ENCODE peak calls at places on chromosomes 7 and 10, in four cellular contexts. One of them, this sample, is unnamed.

GRCh38 chr10:114859227-114859626 is 37.6 kb downstream of the FHIP2A start:
- DNase-seq in AG04449: no peak
- DNase-seq in psoas muscle: no peak
- DNase-seq in foreskin fibroblast: no peak
- DNase-seq in this sample: no peak

GRCh38 chr7:25851332-25852248 is 300.4 kb upstream of the NFE2L3 start:
- DNase-seq in foreskin fibroblast: peak; percentile 91
- DNase-seq in psoas muscle: peak; percentile 91
- DNase-seq in AG04449: no peak
- DNase-seq in this sample: no peak

GRCh38 chr7:83547526-83547925 is 101.4 kb downstream of the SEMA3E start:
- DNase-seq in foreskin fibroblast: peak; percentile 47
- DNase-seq in AG04449: no peak
- DNase-seq in psoas muscle: no peak
- DNase-seq in this sample: no peak

GRCh38 chr7:80614911-80615310 is 23.5 kb upstream of the CD36 start:
- DNase-seq in psoas muscle: no peak
- DNase-seq in foreskin fibroblast: peak; percentile 73
- DNase-seq in AG04449: no peak
- DNase-seq in this sample: no peak

GRCh38 chr10:3886666-3887251 is 101.8 kb upstream of the KLF6 start:
- DNase-seq in foreskin fibroblast: peak; percentile 89
- DNase-seq in psoas muscle: peak; percentile 57
- DNase-seq in AG04449: peak; percentile 91
- DNase-seq in this sample: no peak

GRCh38 chr7:47087866-47088265 is 494.0 kb downstream of the TNS3 start:
- DNase-seq in AG04449: no peak
- DNase-seq in psoas muscle: no peak
- DNase-seq in foreskin fibroblast: peak; percentile 71
- DNase-seq in this sample: no peak

GRCh38 chr10:6576326-6576725 is 3.8 kb downstream of the PRKCQ start:
- DNase-seq in psoas muscle: no peak
- DNase-seq in AG04449: no peak
- DNase-seq in foreskin fibroblast: no peak
- DNase-seq in this sample: no peak

GRCh38 chr10:123559066-123559822 is 106.9 kb upstream of the GPR26 start:
- DNase-seq in psoas muscle: peak; percentile 73
- DNase-seq in AG04449: no peak
- DNase-seq in foreskin fibroblast: peak; percentile 71
- DNase-seq in this sample: peak; percentile 66

GRCh38 chr10:72218329-72218728 is 2.3 kb upstream of the ASCC1 start:
- DNase-seq in psoas muscle: no peak
- DNase-seq in foreskin fibroblast: no peak
- DNase-seq in AG04449: no peak
- DNase-seq in this sample: no peak

GRCh38 chr7:144830024-144830785 is 5.6 kb downstream of the TPK1 start:
- DNase-seq in psoas muscle: no peak
- DNase-seq in foreskin fibroblast: no peak
- DNase-seq in AG04449: no peak
- DNase-seq in this sample: no peak

GRCh38 chr10:84540617-84541288 is 212.4 kb downstream of the CCSER2 start:
- DNase-seq in AG04449: no peak
- DNase-seq in foreskin fibroblast: peak; percentile 83
- DNase-seq in psoas muscle: peak; percentile 73
- DNase-seq in this sample: peak; percentile 46

GRCh38 chr10:46524471-46525176 is 31.8 kb downstream of the GPRIN2 start:
- DNase-seq in foreskin fibroblast: peak; percentile 58
- DNase-seq in psoas muscle: peak; percentile 50
- DNase-seq in AG04449: no peak
- DNase-seq in this sample: peak; percentile 16

GRCh38 chr10:79155301-79156081 is 86.7 kb downstream of the ZMIZ1 start:
- DNase-seq in psoas muscle: peak; percentile 73
- DNase-seq in foreskin fibroblast: peak; percentile 77
- DNase-seq in AG04449: no peak
- DNase-seq in this sample: no peak

GRCh38 chr10:13751191-13751764 is 164.5 kb downstream of the PRPF18 start:
- DNase-seq in AG04449: no peak
- DNase-seq in psoas muscle: no peak
- DNase-seq in foreskin fibroblast: no peak
- DNase-seq in this sample: no peak

GRCh38 chr10:103800789-103801540 is 54.4 kb downstream of the SH3PXD2A start:
- DNase-seq in AG04449: no peak
- DNase-seq in psoas muscle: peak; percentile 40
- DNase-seq in foreskin fibroblast: no peak
- DNase-seq in this sample: no peak

GRCh38 chr7:64636386-64636785 is 29.5 kb upstream of the ZNF107 start:
- DNase-seq in psoas muscle: no peak
- DNase-seq in foreskin fibroblast: no peak
- DNase-seq in AG04449: no peak
- DNase-seq in this sample: no peak

GRCh38 chr10:11164806-11165590 is 147.3 kb downstream of the CELF2 start:
- DNase-seq in foreskin fibroblast: peak; percentile 96
- DNase-seq in AG04449: peak; percentile 50
- DNase-seq in psoas muscle: peak; percentile 74
- DNase-seq in this sample: peak; percentile 65

GRCh38 chr10:122173337-122173736 is 97.8 kb upstream of the BTBD16 start:
- DNase-seq in psoas muscle: peak; percentile 79
- DNase-seq in foreskin fibroblast: no peak
- DNase-seq in AG04449: no peak
- DNase-seq in this sample: no peak

GRCh38 chr10:93701903-93702277 is 502 bp downstream of the FRA10AC1 start:
- DNase-seq in AG04449: peak; percentile 7
- DNase-seq in foreskin fibroblast: peak; percentile 50
- DNase-seq in psoas muscle: no peak
- DNase-seq in this sample: no peak

GRCh38 chr10:373015-373414 is 237.8 kb downstream of the ZMYND11 start:
- DNase-seq in psoas muscle: no peak
- DNase-seq in AG04449: no peak
- DNase-seq in foreskin fibroblast: peak; percentile 38
- DNase-seq in this sample: no peak

GRCh38 chr7:27179503-27180430 is 5.3 kb downstream of the HOXA11 start:
- DNase-seq in foreskin fibroblast: peak; percentile 98
- DNase-seq in AG04449: no peak
- DNase-seq in psoas muscle: peak; percentile 90
- DNase-seq in this sample: peak; percentile 29

GRCh38 chr10:133157662-133158436 is 2.2 kb upstream of the KNDC1 start:
- DNase-seq in AG04449: no peak
- DNase-seq in psoas muscle: no peak
- DNase-seq in foreskin fibroblast: peak; percentile 8
- DNase-seq in this sample: no peak

GRCh38 chr7:44639701-44640321 is 33.4 kb downstream of the OGDH start:
- DNase-seq in AG04449: peak; percentile 66
- DNase-seq in psoas muscle: no peak
- DNase-seq in foreskin fibroblast: peak; percentile 74
- DNase-seq in this sample: no peak

GRCh38 chr7:142376356-142376997 is 118.6 kb upstream of the PRSS58 start:
- DNase-seq in AG04449: no peak
- DNase-seq in psoas muscle: no peak
- DNase-seq in foreskin fibroblast: no peak
- DNase-seq in this sample: no peak

GRCh38 chr7:26399309-26399610 is 107.6 kb downstream of the SNX10 start:
- DNase-seq in foreskin fibroblast: peak; percentile 48
- DNase-seq in psoas muscle: peak; percentile 51
- DNase-seq in AG04449: no peak
- DNase-seq in this sample: no peak

GRCh38 chr10:114806572-114807391 is 14.8 kb upstream of the FHIP2A start:
- DNase-seq in foreskin fibroblast: peak; percentile 30
- DNase-seq in psoas muscle: no peak
- DNase-seq in AG04449: no peak
- DNase-seq in this sample: no peak

GRCh38 chr7:1176891-1177373 is 16.9 kb upstream of the ZFAND2A start:
- DNase-seq in psoas muscle: peak; percentile 78
- DNase-seq in foreskin fibroblast: peak; percentile 60
- DNase-seq in AG04449: no peak
- DNase-seq in this sample: peak; percentile 71

GRCh38 chr7:39952791-39953190 is 2.7 kb downstream of the CDK13 start:
- DNase-seq in foreskin fibroblast: peak; percentile 32
- DNase-seq in AG04449: no peak
- DNase-seq in psoas muscle: no peak
- DNase-seq in this sample: no peak

DNA sequence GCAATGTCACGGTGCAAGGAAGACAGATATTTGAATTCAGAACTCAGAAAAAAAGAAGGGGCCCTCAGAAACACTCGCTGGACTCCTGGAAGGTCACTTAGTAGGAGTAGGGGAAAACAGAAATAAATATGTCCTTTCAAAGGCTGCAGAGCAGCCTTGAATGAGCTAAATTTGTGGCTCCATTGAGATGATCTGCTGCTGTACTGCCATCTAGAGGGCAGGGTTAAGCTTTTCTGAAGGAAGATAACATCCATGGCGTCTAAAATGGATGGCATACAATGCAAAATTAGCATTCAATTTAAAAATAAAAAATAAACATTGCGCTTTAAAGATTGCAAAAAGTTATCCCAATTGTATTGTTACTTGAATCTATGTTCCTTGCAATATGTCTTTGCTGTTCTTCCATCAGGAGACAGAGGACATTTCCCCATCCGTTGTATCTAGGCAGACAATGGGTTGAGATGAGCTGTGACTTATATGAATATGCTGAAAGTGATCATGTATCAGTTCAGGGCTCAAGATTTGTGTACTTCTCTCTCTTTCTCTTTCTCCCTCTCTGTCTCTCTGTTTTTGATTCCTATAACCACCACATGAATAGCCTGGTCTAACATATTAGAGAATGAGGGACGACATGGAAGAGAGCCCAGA is 642.2 kb downstream of the SH2D4B start:
- DNase-seq in psoas muscle: no peak
- DNase-seq in AG04449: no peak
- DNase-seq in foreskin fibroblast: peak; percentile 1
- DNase-seq in this sample: no peak
- TF ChIP-seq CTCF in psoas muscle: no peak
- TF ChIP-seq CTCF in AG04449: no peak
- TF ChIP-seq CTCF in foreskin fibroblast: no peak
- TF ChIP-seq CTCF in this sample: no peak

GRCh38 chr10:28503114-28503513 is 29.8 kb upstream of the WAC start:
- DNase-seq in psoas muscle: no peak
- DNase-seq in foreskin fibroblast: peak; percentile 19
- DNase-seq in AG04449: no peak
- DNase-seq in this sample: no peak
- TF ChIP-seq CTCF in psoas muscle: no peak
- TF ChIP-seq CTCF in foreskin fibroblast: no peak
- TF ChIP-seq CTCF in AG04449: no peak
- TF ChIP-seq CTCF in this sample: no peak

GRCh38 chr7:11450246-11450645 is 381.8 kb downstream of the THSD7A start:
- DNase-seq in AG04449: no peak
- DNase-seq in foreskin fibroblast: no peak
- DNase-seq in psoas muscle: no peak
- DNase-seq in this sample: no peak

GRCh38 chr7:11448319-11448718 is 383.7 kb downstream of the THSD7A start:
- DNase-seq in AG04449: no peak
- DNase-seq in psoas muscle: no peak
- DNase-seq in foreskin fibroblast: no peak
- DNase-seq in this sample: no peak

GRCh38 chr7:11452491-11452890 is 379.5 kb downstream of the THSD7A start:
- DNase-seq in AG04449: no peak
- DNase-seq in foreskin fibroblast: no peak
- DNase-seq in psoas muscle: no peak
- DNase-seq in this sample: no peak

DNA sequence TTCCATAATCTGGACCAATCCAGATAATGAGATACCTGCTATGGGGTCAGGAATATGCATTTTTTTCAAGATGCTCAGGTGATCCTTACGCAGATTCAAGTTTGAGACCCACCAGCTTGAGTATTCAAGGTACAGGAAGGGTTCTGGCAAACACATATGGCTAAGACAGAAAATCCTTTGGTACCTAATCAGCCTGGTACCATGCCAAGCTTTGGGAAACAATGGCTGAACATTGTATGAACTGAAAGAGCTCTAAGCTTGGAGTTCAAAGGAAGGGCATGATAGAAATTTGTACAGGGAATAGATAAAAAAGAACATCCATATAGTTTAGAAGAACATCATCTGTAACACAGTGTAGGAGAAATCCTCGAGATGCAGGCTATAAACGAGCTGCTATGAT is 382.7 kb downstream of the THSD7A start:
- DNase-seq in AG04449: no peak
- DNase-seq in psoas muscle: no peak
- DNase-seq in foreskin fibroblast: no peak
- DNase-seq in this sample: no peak
- TF ChIP-seq CTCF in AG04449: no peak
- TF ChIP-seq CTCF in psoas muscle: no peak
- TF ChIP-seq CTCF in foreskin fibroblast: no peak
- TF ChIP-seq CTCF in this sample: no peak

GRCh38 chr7:129825554-129826267 is 127.0 kb downstream of the UBE2H start:
- DNase-seq in foreskin fibroblast: peak; percentile 90
- DNase-seq in AG04449: no peak
- DNase-seq in psoas muscle: peak; percentile 94
- DNase-seq in this sample: peak; percentile 94

GRCh38 chr7:129827467-129827990 is 125.2 kb downstream of the UBE2H start:
- DNase-seq in psoas muscle: no peak
- DNase-seq in AG04449: no peak
- DNase-seq in foreskin fibroblast: no peak
- DNase-seq in this sample: no peak

GRCh38 chr7:129824291-129825004 is 128.3 kb downstream of the UBE2H start:
- DNase-seq in psoas muscle: no peak
- DNase-seq in foreskin fibroblast: no peak
- DNase-seq in AG04449: no peak
- DNase-seq in this sample: peak; percentile 20

GRCh38 chr7:129828078-129828762 is 124.5 kb downstream of the UBE2H start:
- DNase-seq in foreskin fibroblast: no peak
- DNase-seq in psoas muscle: no peak
- DNase-seq in AG04449: no peak
- DNase-seq in this sample: no peak

GRCh38 chr7:129825005-129825553 is 127.7 kb downstream of the UBE2H start:
- DNase-seq in AG04449: no peak
- DNase-seq in foreskin fibroblast: peak; percentile 75
- DNase-seq in psoas muscle: peak; percentile 76
- DNase-seq in this sample: no peak
- TF ChIP-seq CTCF in AG04449: peak; percentile 46
- TF ChIP-seq CTCF in foreskin fibroblast: peak; percentile 31
- TF ChIP-seq CTCF in psoas muscle: no peak
- TF ChIP-seq CTCF in this sample: no peak

GRCh38 chr7:48337781-48338180 is 166.5 kb downstream of the ABCA13 start:
- DNase-seq in AG04449: no peak
- DNase-seq in psoas muscle: no peak
- DNase-seq in foreskin fibroblast: no peak
- DNase-seq in this sample: no peak

DNA sequence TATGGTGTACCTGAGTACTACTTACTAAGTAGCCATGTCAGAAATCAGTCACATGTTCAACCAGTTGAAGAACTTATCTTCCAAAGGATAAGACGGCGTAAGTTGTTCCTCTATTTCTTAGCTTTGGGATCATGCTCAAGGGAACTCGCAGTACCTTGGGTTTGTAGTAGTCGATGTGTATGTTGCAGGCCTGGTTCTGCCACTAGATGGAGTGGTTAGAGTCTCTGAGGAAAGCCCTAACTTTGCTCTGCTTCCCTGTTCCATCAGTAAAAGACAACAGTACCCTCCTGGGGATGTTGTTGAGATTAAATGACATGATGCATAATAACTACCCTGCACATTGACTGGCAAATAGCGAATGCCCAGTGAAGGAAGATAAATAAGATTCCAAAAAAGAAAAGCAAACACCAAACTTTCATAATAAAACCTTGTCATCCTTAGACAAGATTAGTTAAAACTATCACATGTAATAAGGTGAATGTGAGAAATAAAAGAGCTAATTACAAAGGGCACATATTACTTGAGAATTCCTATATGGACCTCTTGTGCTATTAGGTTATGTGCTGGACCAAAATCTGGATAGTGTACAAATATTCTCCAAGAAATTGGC is 165.9 kb downstream of the ABCA13 start:
- DNase-seq in psoas muscle: no peak
- DNase-seq in foreskin fibroblast: peak; percentile 1
- DNase-seq in AG04449: no peak
- DNase-seq in this sample: no peak
- TF ChIP-seq CTCF in psoas muscle: no peak
- TF ChIP-seq CTCF in foreskin fibroblast: peak; percentile 76
- TF ChIP-seq CTCF in AG04449: peak; percentile 39
- TF ChIP-seq CTCF in this sample: no peak

This sample was measured in activated B cell treated with CpG ODN at 0.5 μM for 24 hours.